ENCODE peak calls at places on chromosomes 7 and 10, in seven cellular contexts. A, K, F, J, O, H and R are unnamed samples.

GRCh38 chr10:100670828-100671479 is 74.4 kb upstream of the PAX2 start:
- DNase-seq in A (peak), K (no peak), F (peak), J (no peak), O (no peak), H (peak), R (peak)

GRCh38 chr10:133590226-133590969 is 25.0 kb upstream of the SYCE1 start:
- DNase-seq in O (no peak), H (no peak), A (no peak), J (no peak), K (no peak), F (no peak), R (peak)

GRCh38 chr10:96073722-96074121 is 30.3 kb downstream of the CCNJ start:
- DNase-seq in K (no peak), J (no peak), H (no peak), O (peak), A (no peak), F (no peak), R (no peak)

GRCh38 chr7:17598846-17599245 is 300.4 kb downstream of the AHR start:
- DNase-seq in K (no peak), F (no peak), O (no peak), J (no peak), A (no peak), H (no peak), R (no peak)

GRCh38 chr10:114714281-114714741 is 56.2 kb upstream of the ABLIM1 start:
- DNase-seq in A (peak), J (no peak), H (no peak), O (peak), K (no peak), F (no peak), R (no peak)

GRCh38 chr10:3094565-3095168 is 27.3 kb downstream of the PFKP start:
- DNase-seq in K (no peak), J (no peak), A (no peak), H (no peak), F (no peak), O (no peak), R (no peak)

GRCh38 chr10:58189269-58189668 is 78.4 kb downstream of the IPMK start:
- DNase-seq in K (no peak), J (no peak), H (no peak), A (no peak), O (peak), F (no peak), R (no peak)

GRCh38 chr10:13693783-13694450 is 107.2 kb downstream of the PRPF18 start:
- DNase-seq in K (no peak), J (no peak), H (no peak), A (no peak), F (no peak), O (no peak), R (no peak)

GRCh38 chr10:62528441-62528840 is 154.3 kb downstream of the ZNF365 start:
- DNase-seq in J (no peak), K (peak), F (no peak), A (no peak), H (peak), O (no peak), R (peak)

GRCh38 chr7:36346260-36346831 is 43.3 kb upstream of the ANLN start:
- DNase-seq in J (no peak), A (no peak), F (no peak), O (no peak), H (no peak), K (no peak), R (no peak)

GRCh38 chr10:84265378-84265777 is 20.5 kb downstream of the RGR start:
- DNase-seq in J (no peak), F (no peak), K (no peak), A (peak), H (no peak), O (no peak), R (no peak)

GRCh38 chr10:72069751-72070501 is 18.4 kb downstream of the SPOCK2 start:
- DNase-seq in H (no peak), O (no peak), K (no peak), A (no peak), J (no peak), F (no peak), R (no peak)

GRCh38 chr10:110918269-110918632 is 729 bp downstream of the BBIP1 start:
- DNase-seq in J (peak), H (no peak), O (peak), A (peak), F (no peak), K (no peak), R (no peak)

GRCh38 chr10:18279202-18279601 is 139.0 kb downstream of the CACNB2 start:
- DNase-seq in F (no peak), O (no peak), J (no peak), H (no peak), K (no peak), A (no peak), R (no peak)

GRCh38 chr7:74633451-74633921 is 24.0 kb upstream of the GTF2I start:
- DNase-seq in J (no peak), K (no peak), H (no peak), O (no peak), F (no peak), A (peak), R (peak)

GRCh38 chr7:50791921-50792341 is 9.2 kb upstream of the GRB10 start:
- DNase-seq in O (no peak), F (no peak), J (no peak), A (no peak), H (no peak), K (no peak), R (no peak)

GRCh38 chr10:130372866-130373265 is 236.7 kb downstream of the GLRX3 start:
- DNase-seq in A (no peak), H (no peak), O (no peak), F (no peak), J (no peak), K (no peak), R (no peak)
- TF ChIP-seq CTCF in A (no peak), H (no peak), O (no peak), F (no peak), J (no peak), K (no peak), R (no peak)

GRCh38 chr10:37758074-37758473 is 99.3 kb downstream of the ZNF248 start:
- DNase-seq in O (no peak), K (no peak), J (no peak), F (no peak), H (no peak), A (no peak), R (no peak)

GRCh38 chr10:37752309-37752875 is 105.0 kb downstream of the ZNF248 start:
- DNase-seq in K (no peak), H (peak), O (no peak), A (no peak), F (no peak), J (no peak), R (no peak)

DNA sequence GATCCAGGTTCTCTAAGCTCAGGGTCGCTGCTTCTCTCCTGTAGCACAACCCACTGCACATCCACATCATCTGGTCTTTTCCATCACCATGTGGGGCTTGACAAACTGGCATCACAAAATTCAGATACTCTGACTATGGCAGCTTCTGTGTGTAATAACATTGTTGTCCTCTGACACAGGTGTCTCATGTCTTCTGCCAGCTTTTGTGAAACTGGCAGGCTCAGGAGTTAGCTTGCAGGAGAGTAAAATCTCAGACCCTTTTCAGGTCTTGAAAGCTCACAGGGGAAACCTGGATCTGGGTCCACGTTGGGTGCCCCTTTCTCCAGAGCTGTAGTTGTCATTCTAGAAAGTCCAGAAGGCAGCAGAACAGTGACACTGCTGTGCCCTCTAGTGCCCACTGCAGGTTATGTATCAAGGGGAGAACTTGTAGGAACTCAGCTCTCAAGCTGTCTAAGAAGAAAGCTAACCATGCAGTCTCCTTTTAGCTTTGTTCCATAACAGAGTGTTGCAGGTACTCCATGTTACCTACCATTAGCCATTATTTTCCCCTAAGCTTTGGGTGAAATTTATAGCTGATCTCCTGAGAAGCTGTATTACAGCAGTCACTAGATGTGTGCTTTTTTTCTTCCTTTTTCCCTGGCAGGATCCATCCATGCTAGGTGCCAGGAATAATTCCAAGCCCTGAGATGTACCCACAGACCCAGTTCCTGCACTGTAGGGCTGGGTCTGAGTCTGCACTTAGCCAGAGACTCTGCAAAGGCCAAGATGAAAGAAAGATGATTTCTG is 102.7 kb downstream of the ZNF248 start:
- DNase-seq in F (peak), J (no peak), O (no peak), A (peak), K (no peak), H (peak), R (no peak)
- TF ChIP-seq CTCF in F (peak), J (no peak), O (no peak), A (peak), K (peak), H (peak), R (peak)

GRCh38 chr7:90841759-90842429 is 245.8 kb downstream of the CDK14 start:
- DNase-seq in F (no peak), O (no peak), H (no peak), J (no peak), K (no peak), A (no peak), R (no peak)

GRCh38 chr7:90835861-90836260 is 239.7 kb downstream of the CDK14 start:
- DNase-seq in A (no peak), H (no peak), J (no peak), O (no peak), K (no peak), F (no peak), R (no peak)

GRCh38 chr7:90836937-90837336 is 240.8 kb downstream of the CDK14 start:
- DNase-seq in F (peak), J (no peak), K (no peak), H (no peak), A (no peak), O (peak), R (no peak)

GRCh38 chr7:90839892-90840291 is 243.8 kb downstream of the CDK14 start:
- DNase-seq in K (no peak), F (no peak), O (no peak), H (no peak), J (no peak), A (no peak), R (no peak)

DNA sequence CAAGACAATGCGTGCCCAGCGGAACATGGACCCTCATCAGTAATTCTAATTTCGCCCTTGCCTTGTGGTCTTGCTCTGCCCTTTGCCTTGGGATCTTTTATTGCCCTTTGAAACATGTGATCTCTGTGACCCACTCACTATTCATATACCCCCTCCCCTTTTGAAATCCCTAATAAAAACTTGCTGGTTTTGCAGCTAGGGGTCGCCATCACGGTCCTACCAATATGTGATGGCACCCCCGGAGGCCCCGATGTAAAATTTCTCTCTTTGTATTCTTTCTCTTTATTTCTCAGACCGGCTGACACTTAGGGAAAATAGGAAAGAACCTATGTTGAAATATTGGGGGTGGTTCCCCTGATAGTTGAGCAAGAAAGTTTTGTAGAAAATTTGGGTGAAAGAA is 242.7 kb downstream of the CDK14 start:
- DNase-seq in J (no peak), O (no peak), F (no peak), H (no peak), K (no peak), A (no peak), R (no peak)
- TF ChIP-seq CTCF in J (no peak), O (no peak), F (peak), H (peak), K (peak), A (no peak), R (no peak)

GRCh38 chr10:22655312-22655973 is 58.9 kb downstream of the PIP4K2A start:
- DNase-seq in J (no peak), H (no peak), F (no peak), A (no peak), K (no peak), O (peak), R (peak)

GRCh38 chr10:22656056-22656455 is 58.3 kb downstream of the PIP4K2A start:
- DNase-seq in O (no peak), F (no peak), K (no peak), H (no peak), J (no peak), A (no peak), R (no peak)

GRCh38 chr10:22657566-22658190 is 56.7 kb downstream of the PIP4K2A start:
- DNase-seq in J (no peak), K (no peak), O (no peak), A (no peak), H (no peak), F (no peak), R (no peak)

GRCh38 chr10:22658745-22659410 is 55.5 kb downstream of the PIP4K2A start:
- DNase-seq in A (no peak), K (no peak), H (no peak), J (no peak), O (no peak), F (no peak), R (no peak)

GRCh38 chr10:22657028-22657427 is 57.4 kb downstream of the PIP4K2A start:
- DNase-seq in H (no peak), J (no peak), F (no peak), A (no peak), K (no peak), O (no peak), R (no peak)
- TF ChIP-seq CTCF in H (no peak), J (no peak), F (no peak), A (no peak), K (no peak), O (no peak), R (no peak)

DNA sequence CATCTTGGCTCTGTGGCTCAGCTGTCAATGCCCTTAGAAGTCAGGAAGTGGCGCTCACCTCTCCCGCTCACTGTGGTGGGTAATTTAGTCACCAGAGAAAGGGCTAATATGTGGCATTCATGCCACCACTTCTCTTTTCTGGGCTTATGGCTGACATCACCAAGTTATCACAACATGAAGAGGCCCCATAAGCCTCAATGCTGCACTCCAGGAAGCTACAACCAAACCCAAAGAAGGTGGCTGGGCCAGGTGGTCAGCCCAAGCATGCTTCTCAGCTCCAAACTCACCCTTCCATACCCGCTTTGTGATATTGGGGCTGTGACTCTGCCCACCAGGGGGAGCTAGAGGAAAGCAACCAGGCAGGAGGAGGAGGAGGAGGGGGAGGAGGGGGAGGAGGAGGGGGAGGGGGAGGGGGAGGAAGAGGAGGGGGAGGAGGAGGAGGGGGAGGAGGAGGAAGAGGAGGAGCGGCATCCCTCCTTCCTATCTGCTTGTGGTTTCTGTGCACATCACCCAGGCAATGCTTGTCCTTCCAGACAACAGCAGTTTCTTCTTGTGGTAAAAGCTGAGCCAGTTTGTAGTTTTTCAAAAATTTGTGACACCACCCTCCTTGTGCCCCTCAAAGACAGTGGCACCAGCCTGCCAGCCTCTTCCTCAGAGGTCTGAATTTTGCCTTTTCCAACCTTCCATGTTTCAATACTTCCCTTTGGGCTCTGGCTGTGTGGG is 42.1 kb downstream of the CYP26A1 start:
- DNase-seq in K (no peak), O (peak), J (peak), F (peak), H (peak), A (peak), R (peak)
- TF ChIP-seq CTCF in K (peak), O (peak), J (peak), F (peak), H (peak), A (peak), R (peak)